ENCODE peak calls at places on chromosomes 12 and 14, in ten cellular contexts. C is left ventricle myocardium inferior; V is right cardiac atrium; Z is body of pancreas; E is CD8-positive, alpha-beta memory T cell; Y is AG04450; T is pancreas; J is adrenal gland; U is hepatocyte; P is left lung. H is an unnamed sample.

GRCh38 chr12:56333679-56334489 is at the start of gene PAN2:
- DNase-seq in J (peak; percentile 96), T (peak; percentile 95), C (peak; percentile 96), U (peak; percentile 96), Y (peak; percentile 90), V (peak; percentile 98), P (peak; percentile 96), Z (peak; percentile 97), E (peak; percentile 95), H (peak; percentile 89)

GRCh38 chr12:130830246-130830551 is 8.9 kb downstream of the STX2 start:
- DNase-seq in T (no peak), P (no peak), Y (no peak), V (no peak), E (no peak), C (no peak), Z (peak; percentile 47), U (no peak), J (no peak), H (no peak)

GRCh38 chr14:54881235-54881760 is 21.3 kb downstream of the GCH1 start:
- DNase-seq in J (peak; percentile 26), P (no peak), E (no peak), T (no peak), U (no peak), Y (no peak), Z (no peak), V (no peak), C (no peak), H (no peak)

GRCh38 chr12:54549774-54550451 is 512 bp downstream of the PDE1B start:
- DNase-seq in Z (no peak), E (no peak), V (peak; percentile 57), U (no peak), T (no peak), Y (no peak), J (no peak), P (no peak), C (no peak), H (no peak)

GRCh38 chr12:132718644-132719043 is 8.0 kb downstream of the PGAM5 start:
- DNase-seq in U (no peak), P (no peak), T (no peak), Y (no peak), Z (no peak), J (no peak), C (no peak), V (no peak), E (no peak), H (no peak)

GRCh38 chr12:5171701-5172100 is 128.0 kb downstream of the KCNA5 start:
- DNase-seq in V (no peak), Z (peak; percentile 27), J (peak; percentile 13), T (no peak), P (no peak), Y (peak; percentile 47), C (no peak), U (peak; percentile 71), E (no peak), H (no peak)

GRCh38 chr12:31234955-31235867 is 90.7 kb downstream of the SINHCAF start:
- DNase-seq in U (peak; percentile 84), P (no peak), C (no peak), J (peak; percentile 39), E (no peak), V (peak; percentile 78), Y (no peak), T (peak; percentile 44), Z (peak; percentile 74), H (no peak)

GRCh38 chr14:20631821-20632389 is 9.6 kb downstream of the OR6S1 start:
- DNase-seq in T (peak; percentile 67), P (peak; percentile 73), Z (peak; percentile 75), E (no peak), J (peak; percentile 63), V (peak; percentile 91), C (peak; percentile 71), U (peak; percentile 83), Y (no peak), H (no peak)

GRCh38 chr12:75836533-75836932 is 195.0 kb downstream of the PHLDA1 start:
- DNase-seq in Z (no peak), T (no peak), Y (no peak), C (no peak), E (no peak), J (no peak), V (no peak), P (no peak), U (no peak), H (no peak)

GRCh38 chr14:64298773-64299172 is 4.6 kb upstream of the ESR2 start:
- DNase-seq in T (no peak), Z (no peak), V (no peak), J (no peak), Y (no peak), P (no peak), C (no peak), U (no peak), E (no peak), H (no peak)

GRCh38 chr14:26128931-26129674 is 468.7 kb downstream of the NOVA1 start:
- DNase-seq in E (no peak), Z (no peak), U (no peak), J (no peak), Y (no peak), V (no peak), C (no peak), P (no peak), T (no peak), H (no peak)

GRCh38 chr12:78568326-78569020 is 296.1 kb upstream of the SYT1 start:
- DNase-seq in Z (no peak), E (no peak), V (no peak), J (no peak), C (no peak), U (no peak), T (no peak), P (no peak), Y (peak; percentile 2), H (no peak)

DNA sequence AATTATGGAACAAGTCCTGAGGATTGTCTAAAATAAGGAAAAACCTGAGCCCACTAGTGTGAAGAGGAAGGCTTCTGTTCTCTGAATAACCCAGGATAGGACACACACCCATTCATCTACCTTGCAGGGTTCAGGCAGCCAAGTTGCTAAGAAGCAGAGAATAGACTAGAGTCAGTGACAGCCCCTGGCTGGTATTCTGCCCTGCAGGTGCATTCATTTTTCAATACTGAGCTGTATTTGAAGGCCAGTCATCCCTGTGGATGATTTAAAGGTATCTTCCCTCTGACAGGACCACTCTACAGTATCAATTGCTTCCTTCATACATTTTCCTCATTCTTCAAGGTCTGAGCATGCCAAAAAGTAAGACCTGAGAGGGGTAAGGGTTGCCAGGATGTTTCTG is 22.9 kb downstream of the WNT5B start:
- DNase-seq in T (no peak), E (no peak), Y (no peak), J (no peak), P (no peak), U (no peak), Z (no peak), C (no peak), V (no peak), H (no peak)
- H3K9me3 ChIP-seq in T (no peaks in the 10 kb centered on the region), E (no peaks in the 10 kb centered on the region), Y (no peaks in the 10 kb centered on the region), J (no peaks in the 10 kb centered on the region), P (no peaks in the 10 kb centered on the region), U (no peaks in the 10 kb centered on the region), Z (no peaks in the 10 kb centered on the region), C (no peaks in the 10 kb centered on the region), V (no peaks in the 10 kb centered on the region), H (no peaks in the 10 kb centered on the region)

DNA sequence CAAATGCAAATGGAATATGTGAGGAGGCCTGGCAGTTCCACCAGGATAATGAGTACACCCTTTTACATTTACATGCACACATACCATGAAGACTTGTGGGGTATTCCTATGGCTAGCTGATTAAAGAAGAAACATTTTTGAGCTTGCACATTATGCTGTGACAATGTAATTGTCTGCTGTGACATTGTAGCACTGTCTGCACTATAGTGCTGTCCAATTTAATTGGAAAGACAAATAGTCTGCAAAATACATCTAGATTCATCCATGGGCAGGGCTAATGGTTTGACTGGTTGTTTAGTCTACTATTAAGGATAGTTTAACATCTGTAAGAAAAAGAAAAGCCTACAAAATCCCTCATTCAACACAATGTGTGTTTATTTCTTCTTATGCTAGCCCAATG is 1005.6 kb upstream of the LRFN5 start:
- DNase-seq in E (no peak), V (no peak), Z (no peak), T (no peak), Y (no peak), C (no peak), U (no peak), P (no peak), J (no peak), H (no peak)
- H3K9me3 ChIP-seq in E (no peaks in the 10 kb centered on the region), V (no peaks in the 10 kb centered on the region), Z (no peaks in the 10 kb centered on the region), T (no peaks in the 10 kb centered on the region), Y (peaks cover 2% of the 10 kb centered on the region), C (peaks cover 7% of the 10 kb centered on the region), U (no peaks in the 10 kb centered on the region), P (no peaks in the 10 kb centered on the region), J (no peaks in the 10 kb centered on the region), H (no peaks in the 10 kb centered on the region)

GRCh38 chr12:47609806-47610205 is 96.0 kb downstream of the RPAP3 start:
- DNase-seq in V (no peak), J (no peak), Z (no peak), E (no peak), T (no peak), C (no peak), P (no peak), Y (no peak), U (no peak), H (no peak)
- H3K9me3 ChIP-seq in V (no peaks in the 10 kb centered on the region), J (no peaks in the 10 kb centered on the region), Z (peaks cover 21% of the 10 kb centered on the region), E (no peaks in the 10 kb centered on the region), T (no peaks in the 10 kb centered on the region), C (peaks cover 25% of the 10 kb centered on the region), P (no peaks in the 10 kb centered on the region), Y (peaks cover 28% of the 10 kb centered on the region), U (peaks cover 9% of the 10 kb centered on the region), H (no peaks in the 10 kb centered on the region)

GRCh38 chr12:94429191-94429590 is 30.5 kb downstream of the CEP83 start:
- DNase-seq in U (no peak), E (no peak), P (no peak), Z (no peak), C (no peak), J (no peak), V (no peak), T (no peak), Y (no peak), H (no peak)

GRCh38 chr12:94429633-94430032 is 30.0 kb downstream of the CEP83 start:
- DNase-seq in U (no peak), Z (no peak), T (no peak), V (no peak), P (no peak), J (no peak), E (no peak), C (no peak), Y (no peak), H (no peak)

GRCh38 chr12:94427520-94428381 is 31.9 kb downstream of the CEP83 start:
- DNase-seq in V (peak; percentile 64), T (peak; percentile 48), C (peak; percentile 28), J (peak; percentile 73), E (no peak), Z (peak; percentile 49), P (peak; percentile 44), Y (peak; percentile 74), U (peak; percentile 21), H (no peak)

GRCh38 chr12:94421868-94422740 is 37.6 kb downstream of the CEP83 start:
- DNase-seq in C (no peak), T (no peak), P (no peak), U (no peak), V (no peak), J (no peak), Z (no peak), E (no peak), Y (no peak), H (no peak)

DNA sequence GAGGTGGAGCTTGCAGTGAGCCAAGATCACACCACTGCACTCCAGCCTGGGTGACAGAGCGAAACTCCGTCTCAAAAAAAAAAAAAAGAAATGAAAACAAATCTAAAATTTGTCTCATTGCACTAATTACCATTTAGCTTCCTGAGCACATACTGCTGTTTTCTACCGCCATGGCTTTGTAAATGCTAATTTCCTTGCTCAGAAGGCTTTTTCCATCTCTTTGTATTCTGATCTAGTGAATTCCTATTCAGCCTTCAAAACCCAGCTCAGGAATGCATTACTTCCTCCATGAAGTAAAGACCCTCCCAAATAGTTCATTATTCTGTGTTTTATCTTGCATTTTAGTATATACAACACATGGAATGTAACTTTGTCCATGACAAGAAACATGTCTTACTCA is 33.6 kb downstream of the CEP83 start:
- DNase-seq in C (no peak), Z (no peak), Y (no peak), T (no peak), V (no peak), J (no peak), U (no peak), P (no peak), E (no peak), H (no peak)
- H3K9me3 ChIP-seq in C (peaks cover 44% of the 10 kb centered on the region), Z (peaks cover 13% of the 10 kb centered on the region), Y (peaks cover 24% of the 10 kb centered on the region), T (no peaks in the 10 kb centered on the region), V (no peaks in the 10 kb centered on the region), J (peaks cover 7% of the 10 kb centered on the region), U (peaks cover 9% of the 10 kb centered on the region), P (peaks cover 6% of the 10 kb centered on the region), E (peaks cover 18% of the 10 kb centered on the region), H (peaks cover 7% of the 10 kb centered on the region)

H was measured in T-helper 17 cell.